ENCODE peak calls at places on chromosome 21, in eight cellular contexts. I is EL; A is activated CD4-positive, alpha-beta T cell treated with anti-CD3 and anti-CD28 coated beads for 36 hours; M is progenitor cell of endocrine pancreas; Z is heart right ventricle; T is iris pigment epithelial cell; U is NCI-H2171; X is NCI-H1105. H is an unnamed sample.
A peak's percentile ranks its signal among the peaks of the same experiment; 100 is the strongest.

GRCh38 chr21:45570826-45571601 is 28.8 kb upstream of the SLC19A1 start:
- DNase-seq in I (peak; percentile 74), A (no peak), M (no peak), Z (no peak), T (peak; percentile 91), U (no peak), X (no peak), H (no peak)

GRCh38 chr21:22062472-22063139 is 1064.4 kb downstream of the NCAM2 start:
- DNase-seq in I (no peak), A (no peak), M (no peak), Z (no peak), T (no peak), U (no peak), X (no peak), H (no peak)

GRCh38 chr21:25424045-25424444 is 183.2 kb downstream of the MRPL39 start:
- DNase-seq in I (no peak), A (no peak), M (no peak), Z (no peak), T (no peak), U (no peak), X (no peak), H (no peak)

GRCh38 chr21:31198575-31198974 is 145.5 kb downstream of the TIAM1 start:
- DNase-seq in I (peak; percentile 43), A (no peak), M (no peak), Z (no peak), T (peak; percentile 59), U (peak; percentile 33), X (peak; percentile 38), H (peak; percentile 65)

GRCh38 chr21:34877485-34878128 is 171.5 kb downstream of the RUNX1 start:
- DNase-seq in I (no peak), A (no peak), M (no peak), Z (no peak), T (no peak), U (no peak), X (peak; percentile 46), H (no peak)

GRCh38 chr21:15027056-15027455 is 37.7 kb downstream of the NRIP1 start:
- DNase-seq in I (no peak), A (no peak), M (no peak), Z (no peak), T (no peak), U (no peak), X (no peak), H (no peak)

GRCh38 chr21:43190544-43191340 is 21.9 kb downstream of the CRYAA start:
- DNase-seq in I (no peak), A (no peak), M (peak; percentile 3), Z (no peak), T (no peak), U (no peak), X (no peak), H (no peak)

GRCh38 chr21:44375281-44375651 is 21.8 kb downstream of the TRPM2 start:
- DNase-seq in I (no peak), A (peak; percentile 33), M (no peak), Z (no peak), T (no peak), U (no peak), X (no peak), H (no peak)

GRCh38 chr21:45155910-45156309 is 81.5 kb downstream of the ADARB1 start:
- DNase-seq in I (no peak), A (no peak), M (no peak), Z (no peak), T (no peak), U (no peak), X (no peak), H (no peak)

GRCh38 chr21:44424608-44425306 is 30.6 kb upstream of the LRRC3 start:
- DNase-seq in I (no peak), A (no peak), M (no peak), Z (no peak), T (no peak), U (no peak), X (no peak), H (no peak)

GRCh38 chr21:41639766-41640165 is 127.1 kb downstream of the RIPK4 start:
- DNase-seq in I (no peak), A (no peak), M (no peak), Z (no peak), T (no peak), U (no peak), X (no peak), H (no peak)

GRCh38 chr21:25369524-25370300 is 237.6 kb downstream of the MRPL39 start:
- DNase-seq in I (peak; percentile 85), A (no peak), M (no peak), Z (no peak), T (peak; percentile 52), U (no peak), X (no peak), H (no peak)

GRCh38 chr21:45292399-45293213 is 4.9 kb upstream of the POFUT2 start:
- DNase-seq in I (peak; percentile 88), A (peak; percentile 86), M (peak; percentile 85), Z (peak; percentile 87), T (peak; percentile 85), U (peak; percentile 76), X (peak; percentile 56), H (peak; percentile 72)

GRCh38 chr21:45864436-45864835 is 117.1 kb upstream of the COL6A1 start:
- DNase-seq in I (peak; percentile 35), A (no peak), M (no peak), Z (no peak), T (peak; percentile 18), U (no peak), X (no peak), H (no peak)

GRCh38 chr21:39125752-39126485 is 57.3 kb downstream of the PSMG1 start:
- DNase-seq in I (peak; percentile 67), A (peak; percentile 31), M (peak; percentile 36), Z (peak; percentile 67), T (peak; percentile 81), U (no peak), X (peak; percentile 38), H (peak; percentile 27)

H was measured in hippocampal formation.